ENCODE peak calls at places on chromosomes 16 and 17, in five cellular contexts. N is neural progenitor cell, Y is mesendoderm, K is cardiac muscle cell, G is RWPE1. F is an unnamed sample.

GRCh38 chr17:59764292-59764741 is 56.9 kb downstream of the VMP1 start:
- DNase-seq in K (no peak), G (no peak), N (no peak), Y (no peak), F (no peak)

GRCh38 chr16:21599994-21600773 is 807 bp downstream of the METTL9 start:
- DNase-seq in G (peak; percentile 38), N (peak; percentile 82), K (peak; percentile 57), Y (peak; percentile 28), F (no peak)

GRCh38 chr16:85733839-85734170 is 17.1 kb downstream of the C16orf74 start:
- DNase-seq in K (peak; percentile 57), G (no peak), N (peak; percentile 93), Y (peak; percentile 95), F (no peak)

GRCh38 chr17:63293310-63293709 is 152.8 kb downstream of the CYB561 start:
- DNase-seq in N (no peak), G (no peak), K (no peak), Y (no peak), F (no peak)

GRCh38 chr17:63506627-63507026 is 16.5 kb upstream of the KCNH6 start:
- DNase-seq in K (no peak), N (no peak), G (no peak), Y (no peak), F (no peak)

GRCh38 chr16:81723098-81723723 is 55.9 kb upstream of the PLCG2 start:
- DNase-seq in K (peak; percentile 90), N (peak; percentile 92), G (peak; percentile 75), Y (peak; percentile 87), F (no peak)

GRCh38 chr16:10906482-10906881 is 29.5 kb downstream of the CIITA start:
- DNase-seq in Y (no peak), N (no peak), G (no peak), K (no peak), F (no peak)

GRCh38 chr16:31709181-31709580 is 164.4 kb upstream of the ZNF267 start:
- DNase-seq in N (no peak), K (no peak), G (no peak), Y (no peak), F (no peak)

GRCh38 chr17:48757524-48757961 is 29.0 kb upstream of the HOXB13 start:
- DNase-seq in G (no peak), N (no peak), K (no peak), Y (no peak), F (no peak)

GRCh38 chr16:27085182-27085581 is 18.5 kb downstream of the C16orf82 start:
- DNase-seq in K (no peak), N (peak; percentile 36), G (no peak), Y (peak; percentile 31), F (no peak)

GRCh38 chr16:71230122-71230845 is at the start of gene HYDIN:
- DNase-seq in Y (peak; percentile 97), K (peak; percentile 96), G (peak; percentile 93), N (peak; percentile 98), F (peak; percentile 16)

GRCh38 chr17:77337150-77337549 is 196.4 kb downstream of the SEC14L1 start:
- DNase-seq in N (no peak), G (no peak), Y (no peak), K (no peak), F (no peak)

GRCh38 chr17:40502716-40503115 is 1.3 kb upstream of the TNS4 start:
- DNase-seq in K (no peak), G (no peak), Y (no peak), N (no peak), F (no peak)

GRCh38 chr17:77022766-77023165 is 118.0 kb upstream of the SEC14L1 start:
- DNase-seq in Y (no peak), N (no peak), K (no peak), G (no peak), F (no peak)

GRCh38 chr17:35548213-35548810 is 10.8 kb upstream of the SLFN12L start:
- DNase-seq in K (no peak), G (no peak), N (no peak), Y (no peak), F (no peak)

GRCh38 chr16:62752837-62753236 is 716.6 kb upstream of the CDH8 start:
- DNase-seq in N (no peak), K (no peak), G (no peak), Y (no peak), F (no peak)

GRCh38 chr17:29162909-29163341 is 17.3 kb downstream of the MYO18A start:
- DNase-seq in Y (no peak), G (no peak), K (no peak), N (no peak), F (no peak)

GRCh38 chr17:42253173-42253545 is 23.0 kb downstream of the STAT5B start:
- DNase-seq in Y (no peak), G (no peak), N (no peak), K (no peak), F (no peak)

GRCh38 chr17:38460082-38460715 is 31.9 kb downstream of the ARHGAP23 start:
- DNase-seq in N (no peak), Y (no peak), G (no peak), K (peak; percentile 38), F (no peak)

GRCh38 chr16:9260665-9261064 is 169.2 kb downstream of the HAPSTR1 start:
- DNase-seq in K (no peak), Y (no peak), N (no peak), G (no peak), F (no peak)

GRCh38 chr17:17121162-17121561 is 78.9 kb downstream of the MPRIP start:
- DNase-seq in N (no peak), K (no peak), G (no peak), Y (no peak), F (no peak)
- H3K27ac ChIP-seq in N (no peak overlapping the region), K (peak overlapping the region; percentile 69), G (peak overlapping the region; percentile 80), Y (no peak overlapping the region), F (no peak overlapping the region)

GRCh38 chr17:1725642-1726511 is 1.4 kb downstream of the WDR81 start:
- DNase-seq in N (no peak), K (no peak), G (no peak), Y (no peak), F (no peak)

GRCh38 chr17:1727258-1727789 is 2.8 kb downstream of the WDR81 start:
- DNase-seq in K (no peak), G (no peak), N (no peak), Y (no peak), F (no peak)

GRCh38 chr17:1730004-1730344 is 5.5 kb downstream of the WDR81 start:
- DNase-seq in Y (no peak), N (no peak), G (no peak), K (no peak), F (no peak)

GRCh38 chr17:1726626-1727257 is 2.2 kb downstream of the WDR81 start:
- DNase-seq in Y (no peak), N (no peak), G (no peak), K (no peak), F (no peak)

DNA sequence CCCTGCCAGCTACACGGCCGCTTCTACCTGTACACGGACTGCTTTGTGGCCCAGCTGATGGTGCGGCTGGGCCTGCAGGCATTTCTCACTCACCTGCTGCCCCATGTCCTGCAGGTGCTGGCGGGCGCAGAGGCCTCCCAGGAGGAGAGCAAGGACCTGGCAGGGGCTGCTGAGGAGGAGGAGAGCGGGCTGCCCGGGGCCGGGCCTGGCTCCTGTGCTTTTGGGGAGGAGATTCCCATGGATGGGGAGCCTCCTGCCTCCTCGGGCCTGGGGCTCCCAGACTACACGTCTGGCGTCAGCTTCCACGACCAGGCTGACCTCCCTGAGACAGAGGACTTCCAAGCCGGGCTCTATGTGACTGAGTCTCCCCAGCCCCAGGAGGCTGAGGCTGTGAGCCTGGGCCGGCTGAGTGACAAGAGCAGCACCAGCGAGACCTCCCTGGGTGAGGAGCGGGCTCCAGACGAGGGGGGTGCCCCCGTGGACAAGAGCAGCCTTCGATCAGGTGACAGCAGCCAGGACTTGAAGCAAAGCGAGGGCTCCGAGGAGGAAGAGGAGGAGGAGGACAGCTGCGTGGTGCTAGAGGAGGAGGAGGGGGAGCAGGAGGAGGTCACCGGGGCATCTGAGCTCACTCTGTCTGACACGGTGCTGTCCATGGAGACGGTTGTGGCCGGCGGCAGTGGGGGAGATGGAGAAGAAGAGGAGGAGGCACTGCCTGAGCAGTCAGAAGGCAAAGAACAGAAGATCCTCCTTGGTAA is 3.5 kb downstream of the WDR81 start:
- DNase-seq in K (no peak), N (no peak), G (no peak), Y (no peak), F (no peak)
- H3K27ac ChIP-seq in K (no peak overlapping the region), N (no peak overlapping the region), G (peak overlapping the region; percentile 99), Y (no peak overlapping the region), F (no peak overlapping the region)

GRCh38 chr17:74742978-74743545 is 5.4 kb upstream of the NHERF1 start:
- DNase-seq in N (no peak), Y (no peak), G (no peak), K (no peak), F (no peak)

GRCh38 chr17:74738051-74738996 is 1.3 kb downstream of the RAB37 start:
- DNase-seq in N (no peak), G (no peak), K (no peak), Y (no peak), F (no peak)

GRCh38 chr17:74742153-74742515 is 5.1 kb downstream of the RAB37 start:
- DNase-seq in K (no peak), N (no peak), G (no peak), Y (no peak), F (no peak)

GRCh38 chr17:74739227-74739831 is 2.3 kb downstream of the RAB37 start:
- DNase-seq in N (no peak), Y (no peak), K (no peak), G (no peak), F (no peak)

GRCh38 chr17:74740641-74741387 is 3.8 kb downstream of the RAB37 start:
- DNase-seq in K (no peak), N (no peak), Y (no peak), G (no peak), F (no peak)
- H3K27ac ChIP-seq in K (no peak overlapping the region), N (no peak overlapping the region), Y (no peak overlapping the region), G (no peak overlapping the region), F (no peak overlapping the region)

GRCh38 chr17:79891113-79891730 is 52.0 kb upstream of the CBX4 start:
- DNase-seq in N (no peak), G (no peak), K (no peak), Y (no peak), F (no peak)

GRCh38 chr17:79888811-79889634 is 49.8 kb upstream of the CBX4 start:
- DNase-seq in K (no peak), Y (no peak), N (no peak), G (no peak), F (no peak)

GRCh38 chr17:79888009-79888540 is 48.8 kb upstream of the CBX4 start:
- DNase-seq in Y (no peak), N (no peak), G (no peak), K (no peak), F (no peak)

GRCh38 chr17:79892457-79893236 is 53.4 kb upstream of the CBX4 start:
- DNase-seq in K (no peak), G (peak; percentile 31), N (no peak), Y (no peak), F (peak; percentile 12)

DNA sequence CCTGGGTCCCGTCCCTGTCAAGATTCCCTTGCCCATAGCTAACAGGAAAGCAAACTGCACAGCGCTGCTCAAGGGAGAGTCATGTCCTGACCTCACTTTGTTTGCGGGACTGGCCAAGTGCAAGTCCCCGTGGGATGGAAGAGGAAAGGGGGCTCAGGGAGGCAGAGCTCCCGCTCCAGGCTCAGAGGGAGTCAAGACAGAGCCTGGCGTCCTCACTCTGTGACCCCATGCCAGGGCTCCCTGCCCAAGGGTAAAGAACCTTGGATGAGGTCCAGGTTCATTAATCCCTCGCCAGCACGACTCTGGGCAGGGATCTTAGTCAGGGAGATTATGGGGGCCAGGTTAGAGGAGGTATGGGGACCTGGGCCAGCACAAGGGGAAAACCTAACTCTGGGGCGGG is 51.5 kb upstream of the CBX4 start:
- DNase-seq in K (no peak), Y (no peak), N (no peak), G (no peak), F (no peak)
- H3K27ac ChIP-seq in K (no peak overlapping the region), Y (no peak overlapping the region), N (no peak overlapping the region), G (no peak overlapping the region), F (no peak overlapping the region)

GRCh38 chr17:7439462-7440112 is at the start of gene FGF11:
- DNase-seq in K (peak; percentile 47), G (no peak), N (peak; percentile 56), Y (no peak), F (no peak)
- H3K27ac ChIP-seq in K (peak within 1 kb of the TSS; percentile 95), G (peak within 1 kb of the TSS; percentile 92), N (no peak within 1 kb of the TSS), Y (no peak within 1 kb of the TSS), F (peak within 1 kb of the TSS; percentile 89)

F was measured in epithelial cell of prostate.